ENCODE peak calls at places on chromosomes 11 and 22, in eight cellular contexts. P is stimulated activated CD4-positive, alpha-beta T cell treated with anti-CD3 and anti-CD28 coated beads, Interleukin-1b, Interleukin-23, amount 100 ng/mL, for 48 hours; F is amniotic stem cell; G is HFFc6; A is central memory CD4-positive, alpha-beta T cell; S is NCI-H2171 treated with DMSO at 0.1 percent for 48 hours; E is SJSA1; K is T-helper 2 cell. Q is an unnamed sample.
A peak's percentile ranks its signal among the peaks of the same experiment; 100 is the strongest.

GRCh38 chr11:28674432-28675076 is 566.4 kb downstream of the METTL15 start:
- DNase-seq in K (no peak), E (no peak), S (peak; percentile 5), F (no peak), G (peak; percentile 86), A (no peak), P (no peak), Q (peak; percentile 35)

GRCh38 chr11:18191376-18191775 is 18.7 kb downstream of the MRGPRX4 start:
- DNase-seq in F (no peak), K (no peak), A (no peak), E (no peak), P (no peak), S (no peak), G (no peak), Q (no peak)

GRCh38 chr11:3046190-3046589 is 11.0 kb downstream of the CARS1 start:
- DNase-seq in G (no peak), K (no peak), F (no peak), A (no peak), P (no peak), E (no peak), S (no peak), Q (no peak)

GRCh38 chr11:118143661-118144185 is 8.9 kb downstream of the SCN4B start:
- DNase-seq in P (no peak), A (no peak), E (no peak), K (no peak), G (no peak), S (no peak), F (no peak), Q (no peak)

GRCh38 chr11:86666193-86666592 is 6.2 kb downstream of the ME3 start:
- DNase-seq in A (no peak), E (no peak), G (no peak), K (no peak), F (no peak), P (no peak), S (no peak), Q (no peak)

GRCh38 chr22:25172153-25172552 is 27.5 kb upstream of the CRYBB3 start:
- DNase-seq in S (no peak), K (peak; percentile 31), F (no peak), A (peak; percentile 10), P (peak; percentile 34), E (no peak), G (no peak), Q (no peak)

GRCh38 chr11:2672553-2673249 is 27.1 kb downstream of the KCNQ1OT1 start:
- DNase-seq in E (no peak), F (no peak), S (no peak), G (no peak), P (no peak), K (no peak), A (no peak), Q (no peak)

GRCh38 chr22:47129902-47130301 is 367.5 kb downstream of the TBC1D22A start:
- DNase-seq in P (peak; percentile 30), S (peak; percentile 79), G (no peak), E (no peak), F (no peak), A (no peak), K (no peak), Q (peak; percentile 14)

Q was measured in glutamatergic neuron.